ENCODE peak calls at places on chromosomes 16 and 17, in four cellular contexts. Q, J, N and C are unnamed samples.

GRCh38 chr16:53043462-53043861 is 9.2 kb downstream of the CHD9NB start:
- DNase-seq in Q (no peak), J (no peak), N (no peak), C (no peak)

GRCh38 chr17:31448467-31449077 is 57.1 kb downstream of the RAB11FIP4 start:
- DNase-seq in Q (no peak), J (no peak), N (no peak), C (no peak)

GRCh38 chr17:32894245-32894644 is 17.3 kb upstream of the MYO1D start:
- DNase-seq in Q (no peak), J (no peak), N (no peak), C (no peak)

GRCh38 chr16:28609631-28610594 is at the start of gene SULT1A1:
- DNase-seq in Q (no peak), J (no peak), N (no peak), C (no peak)

GRCh38 chr17:74840989-74841666 is 18.6 kb downstream of the GRIN2C start:
- DNase-seq in Q (no peak), J (peak), N (peak), C (no peak)

GRCh38 chr16:16041196-16041892 is 91.9 kb downstream of the ABCC1 start:
- DNase-seq in Q (peak), J (no peak), N (no peak), C (no peak)

GRCh38 chr17:64978138-64978537 is 58.9 kb upstream of the LRRC37A3 start:
- DNase-seq in Q (no peak), J (no peak), N (no peak), C (no peak)

GRCh38 chr17:61414141-61414935 is 14.7 kb downstream of the TBX2 start:
- DNase-seq in Q (no peak), J (no peak), N (no peak), C (peak)

GRCh38 chr16:84843149-84844048 is 23.6 kb downstream of the CRISPLD2 start:
- DNase-seq in Q (no peak), J (no peak), N (no peak), C (no peak)

GRCh38 chr16:24208710-24209109 is 47.4 kb upstream of the CACNG3 start:
- DNase-seq in Q (no peak), J (no peak), N (no peak), C (no peak)

GRCh38 chr17:78473951-78474630 is 95.6 kb downstream of the PGS1 start:
- DNase-seq in Q (no peak), J (no peak), N (no peak), C (no peak)

GRCh38 chr16:69106491-69107291 is 1.2 kb downstream of the HAS3 start:
- DNase-seq in Q (peak), J (no peak), N (no peak), C (peak)

GRCh38 chr17:38579934-38580333 is 25.8 kb downstream of the SRCIN1 start:
- DNase-seq in Q (no peak), J (no peak), N (peak), C (peak)

GRCh38 chr17:35865412-35866355 is 3.0 kb downstream of the HEATR9 start:
- DNase-seq in Q (peak), J (no peak), N (no peak), C (no peak)

GRCh38 chr17:9028171-9028570 is 6.9 kb downstream of the NTN1 start:
- DNase-seq in Q (no peak), J (no peak), N (no peak), C (no peak)

GRCh38 chr17:40176409-40177110 is 710 bp upstream of the RAPGEFL1 start:
- DNase-seq in Q (no peak), J (no peak), N (no peak), C (no peak)

DNA sequence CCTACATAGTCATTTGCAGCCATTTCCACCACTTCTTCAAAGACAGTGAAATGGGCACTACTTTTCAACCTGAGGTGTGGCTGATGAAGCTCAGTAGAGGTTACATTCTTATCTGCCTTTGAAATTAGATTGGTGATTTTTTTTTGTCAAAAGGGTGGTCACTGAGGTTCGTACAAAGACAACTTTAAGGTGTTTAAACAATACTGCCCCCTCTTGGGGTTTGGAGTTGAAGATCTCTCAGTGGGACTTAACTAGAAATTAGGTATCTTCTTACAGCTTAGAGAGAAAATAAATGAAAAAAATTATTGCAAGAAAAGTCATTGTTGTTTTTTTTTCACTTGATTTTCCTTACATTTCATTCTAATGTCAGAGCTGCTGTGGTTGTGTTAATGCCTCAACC is 713.2 kb downstream of the CDH11 start:
- DNase-seq in Q (no peak), J (no peak), N (no peak), C (no peak)
- TF ChIP-seq CTCF in Q (no peak), J (no peak), N (peak), C (no peak)

GRCh38 chr17:2094891-2095535 is 40.1 kb downstream of the HIC1 start:
- DNase-seq in Q (peak), J (no peak), N (peak), C (no peak)
- TF ChIP-seq CTCF in Q (peak), J (no peak), N (peak), C (peak)

GRCh38 chr17:27414686-27415085 is 41.6 kb upstream of the KSR1 start:
- DNase-seq in Q (no peak), J (no peak), N (no peak), C (no peak)
- TF ChIP-seq CTCF in Q (no peak), J (no peak), N (no peak), C (no peak)

DNA sequence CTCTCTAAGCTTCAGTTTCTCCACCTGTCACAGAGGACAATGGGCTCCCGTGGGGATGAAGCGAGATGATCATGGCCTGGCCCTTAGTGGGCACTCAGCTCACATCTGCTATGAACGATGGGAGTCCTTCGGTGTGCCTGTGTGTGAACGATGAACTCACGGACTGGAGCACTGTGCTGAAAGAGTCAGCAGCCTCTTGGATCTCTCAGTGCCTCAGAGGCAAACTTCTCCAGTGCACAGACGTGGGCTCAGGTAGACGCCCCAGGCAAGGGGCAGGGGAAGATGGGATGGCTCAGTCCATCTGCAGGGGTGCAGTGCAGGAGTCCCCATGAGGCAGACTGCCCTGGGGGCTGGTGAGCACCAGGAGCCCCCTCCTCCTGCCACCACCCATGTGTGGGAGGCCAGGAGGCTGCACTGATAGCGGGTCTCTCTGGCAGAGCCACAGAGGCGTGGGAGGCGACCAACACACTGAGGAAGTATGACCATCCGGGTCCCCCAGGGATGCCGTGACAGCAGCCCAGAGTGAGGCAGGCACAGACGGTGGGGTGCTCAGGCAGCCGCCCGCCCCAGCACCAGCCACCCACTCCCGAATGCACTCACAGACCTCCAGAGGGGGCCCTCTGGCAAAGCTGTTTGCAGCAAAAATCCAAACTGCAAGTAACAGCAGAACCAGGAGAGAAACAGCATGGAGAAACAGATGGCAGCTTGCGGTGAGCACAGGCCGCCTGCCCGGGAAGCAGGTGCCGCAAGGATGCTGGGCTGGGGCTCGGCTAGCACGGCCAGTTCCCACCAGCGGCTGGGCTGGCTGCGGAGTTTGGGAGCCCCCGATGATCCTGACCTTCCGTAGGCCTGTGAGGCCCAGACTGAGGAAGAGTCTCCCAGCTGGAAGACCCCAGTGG is 82.7 kb downstream of the RPH3AL start:
- DNase-seq in Q (no peak), J (no peak), N (no peak), C (no peak)
- TF ChIP-seq CTCF in Q (no peak), J (no peak), N (no peak), C (no peak)

GRCh38 chr16:66272461-66272860 is 94.0 kb upstream of the CDH5 start:
- DNase-seq in Q (no peak), J (no peak), N (no peak), C (no peak)

GRCh38 chr16:66273036-66273435 is 93.5 kb upstream of the CDH5 start:
- DNase-seq in Q (no peak), J (no peak), N (no peak), C (no peak)

GRCh38 chr16:66275795-66276428 is 90.6 kb upstream of the CDH5 start:
- DNase-seq in Q (peak), J (no peak), N (peak), C (peak)

GRCh38 chr16:66274335-66275110 is 92.0 kb upstream of the CDH5 start:
- DNase-seq in Q (peak), J (no peak), N (no peak), C (peak)

DNA sequence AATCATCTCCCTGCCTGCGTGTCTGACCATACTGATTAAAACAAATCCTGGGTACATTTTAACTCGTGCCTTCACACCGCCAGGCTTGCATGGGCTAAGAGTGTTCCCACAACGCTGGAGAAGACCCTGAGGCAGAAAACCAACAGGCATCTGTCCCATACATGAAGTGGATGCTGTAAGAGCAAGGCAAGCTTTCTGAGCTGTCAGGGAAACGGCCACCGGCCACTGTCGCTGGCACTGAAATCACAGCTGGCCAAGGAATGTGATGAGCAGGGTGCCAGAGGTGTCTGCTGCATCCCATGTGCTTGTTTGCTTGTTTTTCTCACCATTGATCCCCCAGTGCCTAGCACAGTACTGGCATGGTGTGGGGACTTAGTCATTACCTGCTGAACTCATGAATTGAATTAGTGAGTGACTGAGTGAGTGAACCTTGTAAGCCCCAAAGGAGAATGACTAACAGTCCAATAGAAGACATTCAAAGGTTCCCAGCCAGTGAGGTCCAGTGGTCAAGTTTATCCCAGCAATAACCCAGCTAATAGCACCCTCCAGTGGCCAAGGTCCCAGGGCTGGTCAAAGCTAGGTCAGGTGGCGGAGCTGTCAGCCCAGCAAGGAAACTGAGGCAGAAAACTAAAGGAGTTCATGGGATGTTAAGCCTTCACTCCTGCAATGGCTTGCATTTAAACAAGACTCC is 92.7 kb upstream of the CDH5 start:
- DNase-seq in Q (no peak), J (no peak), N (no peak), C (no peak)
- TF ChIP-seq CTCF in Q (peak), J (no peak), N (peak), C (no peak)

DNA sequence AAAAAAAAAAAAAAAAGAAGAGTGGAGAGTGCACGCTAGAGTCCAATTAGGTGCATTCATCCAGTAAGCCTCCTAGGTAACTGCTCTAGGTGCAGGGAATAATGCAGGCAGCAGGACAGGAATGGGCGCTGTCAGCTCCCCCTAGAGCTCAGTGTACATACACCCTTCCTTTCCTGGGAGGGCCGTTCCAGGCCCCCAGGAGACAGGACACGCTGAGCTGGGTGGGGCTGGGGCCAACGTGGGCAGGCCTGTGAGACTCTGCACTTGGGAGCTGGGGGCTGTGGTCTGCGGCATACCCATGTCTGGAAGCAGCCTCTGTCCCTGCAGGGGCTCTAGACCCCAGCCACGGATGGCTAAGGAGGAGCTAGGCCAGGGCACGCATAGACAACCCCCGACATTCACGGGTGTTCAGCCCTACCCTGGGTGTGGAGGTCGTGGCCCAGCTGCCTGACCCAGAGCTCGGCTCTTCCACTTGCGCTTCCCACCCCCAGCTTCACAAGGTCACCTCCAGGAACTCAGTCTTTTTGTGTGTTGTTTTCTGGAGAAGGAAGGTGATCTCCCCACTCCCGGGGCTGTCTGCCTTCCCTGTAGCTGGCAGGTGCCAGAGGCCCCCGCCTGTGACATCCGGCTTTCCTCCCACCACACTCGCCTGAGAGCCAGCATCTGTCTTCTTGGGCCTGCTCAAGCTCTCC is 985 bp upstream of the ANTKMT start:
- DNase-seq in Q (no peak), J (no peak), N (no peak), C (no peak)
- TF ChIP-seq CTCF in Q (no peak), J (no peak), N (peak), C (no peak)

DNA sequence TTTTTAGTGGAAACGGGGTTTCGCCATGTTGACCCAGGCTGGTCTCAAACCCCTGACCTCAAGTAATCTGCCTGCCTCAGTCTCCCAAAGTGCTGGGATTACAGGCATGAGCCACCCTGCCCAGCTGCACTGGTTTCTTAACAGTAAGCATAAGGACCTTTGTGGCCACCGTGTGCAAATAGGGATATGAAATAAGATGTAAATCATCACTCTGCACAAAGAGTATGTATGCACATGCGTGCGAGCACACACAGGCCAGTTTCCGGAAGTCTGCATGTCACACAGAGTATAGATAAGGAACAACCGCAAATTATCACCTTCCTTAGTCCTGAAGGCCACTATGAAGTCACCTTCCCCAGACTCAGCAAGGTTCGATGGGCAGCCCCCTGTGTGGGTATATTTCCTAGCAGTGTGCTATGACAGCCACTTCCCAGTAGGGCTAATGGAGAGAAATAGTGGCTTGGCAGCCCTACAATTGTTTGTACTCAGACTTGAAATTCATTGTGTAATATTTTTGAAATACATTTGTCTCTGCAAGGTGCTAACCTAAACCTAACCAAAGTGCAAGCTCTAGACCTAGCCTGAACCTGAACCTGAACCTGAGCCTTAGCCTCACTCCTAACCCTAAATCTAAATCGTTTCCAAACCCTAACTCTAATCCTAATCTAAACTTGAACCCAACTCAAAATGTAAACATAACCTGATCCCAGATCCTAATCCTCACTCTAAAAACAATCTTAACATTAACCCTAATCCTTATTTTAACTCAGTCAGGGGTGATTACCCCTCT is 48.4 kb upstream of the SKAP1 start:
- DNase-seq in Q (no peak), J (no peak), N (no peak), C (peak)
- TF ChIP-seq CTCF in Q (no peak), J (no peak), N (no peak), C (no peak)